ENCODE peak calls at places on chromosomes 7 and 10, in five cellular contexts. Z, E, R, B and F are unnamed samples.

GRCh38 chr7:6271091-6271658 is 1.2 kb downstream of the CYTH3 start:
- DNase-seq in Z (peak), E (peak), R (no peak), B (peak), F (no peak)

GRCh38 chr10:45602082-45602730 is 70.4 kb downstream of the ZFAND4 start:
- DNase-seq in Z (no peak), E (no peak), R (peak), B (no peak), F (no peak)

GRCh38 chr7:5767066-5767465 is 14.4 kb downstream of the RNF216 start:
- DNase-seq in Z (no peak), E (no peak), R (no peak), B (no peak), F (no peak)

GRCh38 chr10:79948976-79949722 is at the start of gene SFTPD:
- DNase-seq in Z (no peak), E (no peak), R (peak), B (no peak), F (no peak)

GRCh38 chr7:121286742-121287699 is 41.8 kb upstream of the WNT16 start:
- DNase-seq in Z (no peak), E (no peak), R (no peak), B (no peak), F (no peak)

GRCh38 chr7:100483101-100483727 is 513 bp upstream of the NYAP1 start:
- DNase-seq in Z (peak), E (peak), R (peak), B (peak), F (peak)

GRCh38 chr10:85317827-85318226 is 989.4 kb downstream of the CCSER2 start:
- DNase-seq in Z (no peak), E (no peak), R (no peak), B (no peak), F (no peak)

GRCh38 chr10:6254200-6254599 is 51.5 kb downstream of the PFKFB3 start:
- DNase-seq in Z (no peak), E (no peak), R (no peak), B (peak), F (no peak)

GRCh38 chr7:74409571-74409970 is 44.1 kb upstream of the GTF2IRD1 start:
- DNase-seq in Z (no peak), E (no peak), R (no peak), B (no peak), F (no peak)

GRCh38 chr7:130149575-130150139 is 55.5 kb downstream of the TMEM209 start:
- DNase-seq in Z (no peak), E (peak), R (no peak), B (no peak), F (peak)

GRCh38 chr7:34991938-34992840 is 45.1 kb downstream of the DPY19L1 start:
- DNase-seq in Z (no peak), E (no peak), R (peak), B (no peak), F (peak)

GRCh38 chr10:30818854-30819253 is 189.3 kb upstream of the LYZL2 start:
- DNase-seq in Z (peak), E (no peak), R (no peak), B (peak), F (no peak)

DNA sequence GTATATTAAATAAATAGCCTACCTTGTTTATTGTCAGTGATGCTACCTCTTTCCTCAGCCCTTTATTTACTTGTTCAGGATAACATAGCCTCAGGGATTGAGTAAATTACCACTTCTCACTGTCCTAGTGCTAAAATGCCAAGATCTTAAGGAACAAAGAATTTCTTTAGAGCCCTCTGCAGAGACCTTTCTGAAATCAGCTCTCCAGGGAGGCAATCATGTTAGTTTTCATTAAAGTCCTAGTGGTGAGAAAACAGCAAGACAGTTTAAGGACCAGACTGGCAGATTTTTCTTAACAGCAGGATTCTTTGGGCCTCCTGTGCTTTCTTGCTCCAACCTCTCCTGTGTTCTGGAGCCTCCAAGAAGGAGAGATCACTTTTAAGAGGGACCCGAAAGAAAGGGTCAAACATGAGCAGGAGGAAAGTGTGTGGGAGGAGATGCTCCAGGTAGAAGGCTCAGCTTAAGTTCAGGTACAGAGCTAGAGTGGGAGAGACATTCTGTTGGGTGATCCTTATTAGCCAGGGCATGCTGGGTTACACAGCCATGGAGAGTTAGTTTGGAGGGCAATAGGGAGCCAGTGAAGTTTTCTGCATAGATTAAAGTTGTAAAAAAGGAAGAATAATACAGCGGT is 1.2 kb upstream of the PLCE1 start:
- DNase-seq in Z (no peak), E (no peak), R (no peak), B (no peak), F (no peak)
- TF ChIP-seq CTCF in Z (no peak), E (no peak), R (peak), B (no peak), F (no peak)

GRCh38 chr7:152312316-152312715 is 123.5 kb downstream of the KMT2C start:
- DNase-seq in Z (no peak), E (no peak), R (peak), B (no peak), F (no peak)
- H3K4me3 ChIP-seq in Z (no peak), E (no peak), R (no peak), B (no peak), F (no peak)

DNA sequence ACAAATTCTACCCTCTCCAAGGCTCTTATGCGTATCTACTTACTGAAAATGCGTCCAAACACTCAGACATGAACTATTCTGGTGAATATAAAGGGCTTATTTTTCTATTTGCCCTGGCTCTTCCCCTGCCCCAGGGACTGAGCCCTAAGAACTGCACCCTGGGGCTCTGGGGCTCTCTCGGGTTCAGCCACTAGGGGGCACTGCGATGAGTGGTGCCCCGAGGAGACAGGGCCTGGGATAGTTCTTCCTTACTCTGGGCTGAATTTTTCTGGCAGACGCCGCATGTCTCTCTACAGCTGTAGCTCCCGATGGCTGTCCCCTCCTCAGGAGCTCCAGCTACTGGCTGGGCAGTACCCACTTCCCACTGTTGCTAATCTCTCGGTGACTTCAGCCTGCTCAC is 30.8 kb upstream of the GSDME start:
- DNase-seq in Z (no peak), E (no peak), R (no peak), B (no peak), F (no peak)
- TF ChIP-seq CTCF in Z (peak), E (no peak), R (peak), B (no peak), F (peak)

GRCh38 chr10:66804911-66805310 is 120.9 kb upstream of the LRRTM3 start:
- DNase-seq in Z (no peak), E (no peak), R (peak), B (no peak), F (no peak)

GRCh38 chr10:66803174-66803573 is 122.7 kb upstream of the LRRTM3 start:
- DNase-seq in Z (no peak), E (no peak), R (no peak), B (no peak), F (no peak)

GRCh38 chr10:66795871-66796270 is 130.0 kb upstream of the LRRTM3 start:
- DNase-seq in Z (no peak), E (no peak), R (no peak), B (no peak), F (no peak)

DNA sequence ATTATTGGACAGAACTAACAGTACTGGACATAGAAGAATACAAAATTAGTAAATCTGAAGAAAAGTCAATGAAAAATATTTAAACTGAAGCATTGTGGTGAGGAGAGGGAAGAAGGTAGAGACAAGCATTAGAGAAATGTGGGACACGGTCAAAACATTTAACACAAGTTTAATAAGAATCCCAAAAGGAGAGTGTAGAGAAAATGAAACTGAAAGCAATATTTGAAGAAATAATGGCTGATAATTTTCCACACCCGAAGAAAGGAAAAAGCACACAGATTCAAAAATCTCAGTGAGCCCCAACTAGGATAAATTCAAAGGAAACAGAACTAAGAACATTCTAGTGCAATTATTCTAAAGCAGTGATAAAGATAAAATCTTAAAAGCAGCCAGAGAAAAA is 126.4 kb upstream of the LRRTM3 start:
- DNase-seq in Z (no peak), E (no peak), R (peak), B (no peak), F (no peak)
- H3K4me3 ChIP-seq in Z (no peak), E (peak), R (peak), B (peak), F (peak)

DNA sequence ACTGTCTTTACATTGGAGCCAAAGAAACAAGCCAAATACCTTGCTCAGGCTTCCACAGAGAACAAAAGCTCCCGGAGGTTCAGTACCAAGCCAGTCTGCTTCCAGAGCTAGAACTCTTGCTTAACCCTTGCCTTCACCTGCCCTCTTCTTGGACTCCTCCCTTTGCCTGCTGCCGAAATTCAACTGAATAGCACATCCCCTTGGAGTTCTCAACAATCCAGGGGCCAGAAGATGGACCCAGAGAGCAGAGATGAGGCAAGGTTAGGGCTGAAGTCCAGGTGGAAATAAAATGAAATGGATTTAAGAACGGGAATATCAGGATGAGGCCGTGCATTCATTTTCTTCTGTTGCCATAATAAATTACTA is 876 bp upstream of the PIK3AP1 start:
- DNase-seq in Z (no peak), E (no peak), R (no peak), B (no peak), F (no peak)
- TF ChIP-seq CTCF in Z (no peak), E (no peak), R (no peak), B (no peak), F (no peak)

DNA sequence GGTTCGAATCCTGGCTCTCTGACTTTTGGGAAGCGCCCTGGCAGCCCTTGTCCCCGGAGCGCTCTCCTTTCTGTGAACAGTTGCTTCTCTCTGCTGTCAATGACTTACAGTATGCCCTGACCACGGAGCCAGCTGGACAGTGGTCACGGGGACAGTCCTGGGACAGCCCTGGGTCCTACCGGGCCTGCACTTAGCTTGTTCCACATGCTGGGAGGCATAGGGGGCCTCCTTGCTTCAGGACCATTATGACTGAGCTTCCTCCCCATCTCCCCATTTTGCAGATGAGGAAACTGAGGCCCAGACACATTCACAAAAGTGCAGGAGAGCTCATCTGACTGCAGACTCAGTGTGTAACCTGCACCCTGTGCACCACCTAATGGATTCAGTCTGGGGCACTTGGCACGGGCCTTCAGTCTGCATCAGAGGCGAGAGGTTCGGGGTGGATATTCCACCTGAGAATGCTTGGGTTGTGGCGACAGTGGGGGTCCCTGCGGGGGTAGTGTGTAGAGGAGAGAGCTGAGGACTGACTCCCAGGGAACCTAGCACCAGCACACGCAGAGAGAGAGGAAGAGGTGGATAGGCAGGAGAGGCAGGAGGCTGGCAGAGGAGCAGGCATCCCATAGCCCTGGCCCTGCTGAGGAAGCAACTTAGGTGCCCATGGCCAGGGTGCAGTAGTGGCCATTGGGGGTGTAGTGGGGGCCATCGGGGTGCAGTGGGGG is 1.6 kb downstream of the DOCK1 start:
- DNase-seq in Z (no peak), E (no peak), R (no peak), B (no peak), F (no peak)
- H3K4me3 ChIP-seq in Z (peak), E (peak), R (peak), B (peak), F (no peak)

GRCh38 chr7:909358-910329 is 33.3 kb downstream of the GET4 start:
- DNase-seq in Z (peak), E (peak), R (peak), B (peak), F (no peak)
- TF ChIP-seq CTCF in Z (no peak), E (no peak), R (no peak), B (no peak), F (no peak)

GRCh38 chr10:101217450-101218281 is 11.6 kb downstream of the LBX1 start:
- DNase-seq in Z (no peak), E (no peak), R (peak), B (no peak), F (no peak)
- H3K4me3 ChIP-seq in Z (no peak), E (no peak), R (no peak), B (no peak), F (no peak)